ENCODE peak calls at places on chromosome 14, in seven cellular contexts. X is NCI-H146; T is WTC11; Q is H54; Z is activated CD8-positive, alpha-beta T cell treated with anti-CD3 and anti-CD28 coated beads, Interleukin-2, amount 10 ng/mL, durations not matched to agents 7 days and 5 days; V is NCI-H1105 treated with DMSO at 0.1 percent for 48 hours; E is Right ventricle myocardium superior. U is an unnamed sample.

GRCh38 chr14:90290612-90291011 is 34.3 kb downstream of the PSMC1 start:
- DNase-seq in X (no peak), T (no peak), Q (no peak), Z (no peak), V (no peak), E (no peak), U (no peak)

GRCh38 chr14:90458536-90458935 is 61.7 kb downstream of the CALM1 start:
- DNase-seq in X (no peak), T (no peak), Q (no peak), Z (no peak), V (no peak), E (no peak), U (no peak)

GRCh38 chr14:21825147-21825743 is 151.6 kb upstream of the OR4E1 start:
- DNase-seq in X (no peak), T (peak), Q (peak), Z (peak), V (peak), E (no peak), U (peak)

GRCh38 chr14:75446447-75446846 is 18.6 kb downstream of the JDP2 start:
- DNase-seq in X (no peak), T (no peak), Q (no peak), Z (no peak), V (no peak), E (no peak), U (no peak)

GRCh38 chr14:24816011-24816928 is 182.3 kb upstream of the GZMB start:
- DNase-seq in X (no peak), T (no peak), Q (no peak), Z (no peak), V (no peak), E (no peak), U (peak)

GRCh38 chr14:77011226-77011762 is 17.2 kb downstream of the IRF2BPL start:
- DNase-seq in X (peak), T (no peak), Q (no peak), Z (no peak), V (peak), E (no peak), U (no peak)

GRCh38 chr14:24146622-24146977 is 190 bp upstream of the PSME2 start:
- DNase-seq in X (peak), T (peak), Q (peak), Z (peak), V (peak), E (peak), U (peak)

GRCh38 chr14:100677152-100677924 is 49.4 kb upstream of the DLK1 start:
- DNase-seq in X (peak), T (peak), Q (no peak), Z (no peak), V (no peak), E (peak), U (peak)

GRCh38 chr14:95619785-95620417 is 66.3 kb upstream of the TCL1B start:
- DNase-seq in X (peak), T (no peak), Q (no peak), Z (no peak), V (no peak), E (no peak), U (no peak)

GRCh38 chr14:99809864-99810854 is 16.9 kb downstream of the EML1 start:
- DNase-seq in X (no peak), T (no peak), Q (no peak), Z (no peak), V (no peak), E (peak), U (no peak)

GRCh38 chr14:55536208-55536708 is 43.7 kb upstream of the KTN1 start:
- DNase-seq in X (no peak), T (no peak), Q (no peak), Z (no peak), V (no peak), E (no peak), U (no peak)

GRCh38 chr14:105477659-105478623 is 3.3 kb downstream of the CRIP2 start:
- DNase-seq in X (no peak), T (no peak), Q (no peak), Z (no peak), V (no peak), E (no peak), U (no peak)

GRCh38 chr14:79605863-79606262 is 605.4 kb downstream of the DIO2 start:
- DNase-seq in X (peak), T (no peak), Q (no peak), Z (no peak), V (peak), E (no peak), U (no peak)

GRCh38 chr14:92316937-92317336 is 6.0 kb upstream of the SLC24A4 start:
- DNase-seq in X (no peak), T (no peak), Q (no peak), Z (no peak), V (no peak), E (no peak), U (no peak)

GRCh38 chr14:77832301-77832700 is 32.4 kb downstream of the ADCK1 start:
- DNase-seq in X (no peak), T (no peak), Q (no peak), Z (no peak), V (no peak), E (no peak), U (no peak)

GRCh38 chr14:66601932-66602578 is 94.1 kb downstream of the GPHN start:
- DNase-seq in X (no peak), T (no peak), Q (no peak), Z (no peak), V (no peak), E (no peak), U (no peak)

GRCh38 chr14:22375321-22375930 is 213.6 kb downstream of the DAD1 start:
- DNase-seq in X (peak), T (no peak), Q (no peak), Z (no peak), V (peak), E (no peak), U (peak)

GRCh38 chr14:54782803-54783659 is 119.6 kb downstream of the GCH1 start:
- DNase-seq in X (peak), T (peak), Q (no peak), Z (peak), V (no peak), E (peak), U (peak)

GRCh38 chr14:69464829-69465228 is 19.7 kb upstream of the PLEKHD1 start:
- DNase-seq in X (no peak), T (no peak), Q (no peak), Z (no peak), V (no peak), E (no peak), U (peak)

GRCh38 chr14:64758711-64759554 is 54.7 kb downstream of the PLEKHG3 start:
- DNase-seq in X (no peak), T (no peak), Q (peak), Z (no peak), V (no peak), E (no peak), U (peak)

GRCh38 chr14:36449903-36450302 is 70.1 kb downstream of the NKX2-1 start:
- DNase-seq in X (no peak), T (no peak), Q (no peak), Z (no peak), V (no peak), E (no peak), U (no peak)

GRCh38 chr14:45526715-45527549 is 273.9 kb upstream of the MIS18BP1 start:
- DNase-seq in X (peak), T (peak), Q (peak), Z (no peak), V (peak), E (no peak), U (peak)

GRCh38 chr14:54591461-54592245 is 24.7 kb downstream of the SAMD4A start:
- DNase-seq in X (no peak), T (no peak), Q (no peak), Z (no peak), V (no peak), E (no peak), U (no peak)

GRCh38 chr14:65412881-65413738 is 580 bp downstream of the FUT8 start:
- DNase-seq in X (peak), T (peak), Q (no peak), Z (peak), V (peak), E (peak), U (peak)